ENCODE peak calls at places on chromosomes 6 and 20, in seven cellular contexts. F is HCT116, N is SK-N-SH, K is GM12878, O is H1, R is K562, Z is HepG2. H is an unnamed sample.

GRCh38 chr20:23285536-23285935 is 65.1 kb upstream of the NXT1 start:
- DNase-seq in F (no peak), N (no peak), K (no peak), O (no peak), R (no peak), Z (no peak), H (no peak)

GRCh38 chr6:168038576-168039140 is 40.4 kb downstream of the FRMD1 start:
- DNase-seq in F (no peak), N (no peak), K (no peak), O (no peak), R (no peak), Z (no peak), H (no peak)

GRCh38 chr6:70051197-70051596 is 184.8 kb downstream of the COL19A1 start:
- DNase-seq in F (no peak), N (no peak), K (no peak), O (no peak), R (no peak), Z (no peak), H (no peak)

GRCh38 chr6:79671605-79672266 is 40.6 kb downstream of the SH3BGRL2 start:
- DNase-seq in F (peak), N (no peak), K (no peak), O (no peak), R (peak), Z (peak), H (no peak)

GRCh38 chr20:34129518-34130162 is 17.6 kb upstream of the EIF2S2 start:
- DNase-seq in F (peak), N (peak), K (peak), O (no peak), R (peak), Z (peak), H (peak)

GRCh38 chr20:21357851-21358250 is 39.5 kb downstream of the NKX2-4 start:
- DNase-seq in F (no peak), N (no peak), K (no peak), O (no peak), R (no peak), Z (peak), H (no peak)

GRCh38 chr20:18046535-18046934 is 11.2 kb downstream of the OVOL2 start:
- DNase-seq in F (no peak), N (no peak), K (no peak), O (no peak), R (no peak), Z (no peak), H (no peak)

GRCh38 chr6:1031671-1032070 is 280.2 kb upstream of the FOXQ1 start:
- DNase-seq in F (no peak), N (no peak), K (no peak), O (no peak), R (no peak), Z (no peak), H (no peak)

GRCh38 chr20:57688864-57689263 is 21.0 kb downstream of the PMEPA1 start:
- DNase-seq in F (no peak), N (no peak), K (no peak), O (no peak), R (no peak), Z (no peak), H (no peak)

GRCh38 chr20:57399587-57400261 is 8.5 kb downstream of the RBM38 start:
- DNase-seq in F (no peak), N (no peak), K (peak), O (no peak), R (no peak), Z (no peak), H (no peak)

GRCh38 chr20:17538517-17539170 is 7.5 kb upstream of the BFSP1 start:
- DNase-seq in F (no peak), N (no peak), K (peak), O (no peak), R (no peak), Z (no peak), H (peak)

GRCh38 chr6:161226005-161226964 is 47.6 kb downstream of the AGPAT4 start:
- DNase-seq in F (no peak), N (no peak), K (no peak), O (no peak), R (peak), Z (no peak), H (no peak)

GRCh38 chr6:137271245-137272183 is 52.3 kb upstream of the IFNGR1 start:
- DNase-seq in F (peak), N (peak), K (no peak), O (no peak), R (no peak), Z (peak), H (peak)

GRCh38 chr6:83756565-83756964 is 47.7 kb upstream of the SNAP91 start:
- DNase-seq in F (no peak), N (no peak), K (no peak), O (no peak), R (no peak), Z (no peak), H (no peak)

GRCh38 chr6:36061236-36061635 is 33.6 kb downstream of the MAPK14 start:
- DNase-seq in F (no peak), N (no peak), K (no peak), O (no peak), R (no peak), Z (no peak), H (no peak)

GRCh38 chr6:100449239-100449691 is 15.5 kb downstream of the SIM1 start:
- DNase-seq in F (no peak), N (no peak), K (no peak), O (no peak), R (no peak), Z (no peak), H (no peak)

GRCh38 chr20:45450097-45450818 is 19.3 kb upstream of the WFDC2 start:
- DNase-seq in F (peak), N (peak), K (no peak), O (no peak), R (peak), Z (peak), H (no peak)

GRCh38 chr20:34824861-34825529 is 456 bp downstream of the NCOA6 start:
- DNase-seq in F (peak), N (peak), K (no peak), O (peak), R (no peak), Z (peak), H (peak)

GRCh38 chr6:221531-222349 is 70.5 kb upstream of the DUSP22 start:
- DNase-seq in F (no peak), N (no peak), K (peak), O (no peak), R (no peak), Z (peak), H (no peak)

GRCh38 chr20:57698191-57698866 is 11.5 kb downstream of the PMEPA1 start:
- DNase-seq in F (peak), N (peak), K (no peak), O (no peak), R (no peak), Z (peak), H (no peak)

GRCh38 chr6:27605401-27606342 is 132.8 kb upstream of the ZNF184 start:
- DNase-seq in F (peak), N (no peak), K (no peak), O (peak), R (peak), Z (peak), H (no peak)

GRCh38 chr6:36683145-36683655 is 4.7 kb downstream of the CDKN1A start:
- DNase-seq in F (no peak), N (no peak), K (no peak), O (no peak), R (no peak), Z (no peak), H (no peak)

GRCh38 chr6:138600726-138601125 is 101.4 kb upstream of the NHSL1 start:
- DNase-seq in F (no peak), N (no peak), K (no peak), O (no peak), R (no peak), Z (no peak), H (no peak)

GRCh38 chr6:30880563-30881252 is 3.6 kb upstream of the DDR1 start:
- DNase-seq in F (no peak), N (peak), K (no peak), O (peak), R (no peak), Z (no peak), H (no peak)

GRCh38 chr6:1609662-1610496 is at the start of gene FOXC1:
- DNase-seq in F (peak), N (peak), K (no peak), O (no peak), R (no peak), Z (peak), H (peak)

GRCh38 chr6:167553716-167554115 is 228.8 kb downstream of the TTLL2 start:
- DNase-seq in F (no peak), N (no peak), K (no peak), O (no peak), R (no peak), Z (no peak), H (no peak)

GRCh38 chr6:75094614-75095321 is 111.1 kb downstream of the COL12A1 start:
- DNase-seq in F (no peak), N (no peak), K (no peak), O (no peak), R (no peak), Z (no peak), H (no peak)

GRCh38 chr6:111468329-111469012 is 14.5 kb downstream of the REV3L start:
- DNase-seq in F (no peak), N (no peak), K (no peak), O (no peak), R (no peak), Z (no peak), H (no peak)

GRCh38 chr6:6841571-6841970 is 253.1 kb downstream of the LY86 start:
- DNase-seq in F (no peak), N (no peak), K (no peak), O (no peak), R (no peak), Z (no peak), H (peak)

GRCh38 chr6:39934060-39934757 is at the start of gene MOCS1:
- DNase-seq in F (peak), N (peak), K (no peak), O (peak), R (peak), Z (peak), H (peak)

GRCh38 chr6:159941286-159942113 is 27.4 kb upstream of the IGF2R start:
- DNase-seq in F (peak), N (peak), K (peak), O (no peak), R (no peak), Z (peak), H (peak)

GRCh38 chr6:69961251-69961650 is 94.9 kb downstream of the COL19A1 start:
- DNase-seq in F (no peak), N (no peak), K (no peak), O (no peak), R (no peak), Z (no peak), H (no peak)

GRCh38 chr6:28896505-28897392 is 27.0 kb downstream of the TRIM27 start:
- DNase-seq in F (peak), N (peak), K (no peak), O (peak), R (peak), Z (peak), H (peak)

GRCh38 chr20:54025166-54025835 is 45.1 kb downstream of the BCAS1 start:
- DNase-seq in F (no peak), N (no peak), K (no peak), O (no peak), R (no peak), Z (no peak), H (no peak)

GRCh38 chr20:56426026-56426425 is 14.0 kb downstream of the CASS4 start:
- DNase-seq in F (no peak), N (no peak), K (no peak), O (no peak), R (no peak), Z (no peak), H (no peak)

GRCh38 chr20:44714701-44715494 is at the start of gene CCN5:
- DNase-seq in F (peak), N (peak), K (no peak), O (no peak), R (peak), Z (peak), H (peak)

DNA sequence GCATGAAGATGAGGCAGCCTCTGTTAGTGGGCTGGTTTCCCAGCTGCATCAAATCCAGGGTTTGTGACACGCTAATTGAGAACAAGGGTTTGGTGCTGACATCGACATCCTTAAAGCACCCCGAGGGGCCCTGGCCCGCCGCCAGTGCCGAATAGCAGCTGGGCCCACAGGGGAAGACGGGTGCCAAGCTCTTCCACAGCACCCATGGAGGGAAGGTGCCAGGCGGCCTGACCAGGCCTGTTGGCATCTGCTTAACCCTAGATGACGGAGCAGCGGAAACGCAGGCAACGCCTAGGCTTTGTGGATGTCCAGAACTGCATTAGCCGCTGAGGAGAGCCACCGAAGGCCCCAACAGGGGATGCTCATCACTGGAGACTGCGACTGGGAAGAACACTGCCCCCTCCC is 16.0 kb downstream of the UQCC2 start:
- DNase-seq in F (no peak), N (peak), K (no peak), O (no peak), R (no peak), Z (no peak), H (no peak)
- TF ChIP-seq JUND in F (no peak), N (no peak), K (no peak), O (no peak), R (no peak), Z (no peak), H (no peak)

DNA sequence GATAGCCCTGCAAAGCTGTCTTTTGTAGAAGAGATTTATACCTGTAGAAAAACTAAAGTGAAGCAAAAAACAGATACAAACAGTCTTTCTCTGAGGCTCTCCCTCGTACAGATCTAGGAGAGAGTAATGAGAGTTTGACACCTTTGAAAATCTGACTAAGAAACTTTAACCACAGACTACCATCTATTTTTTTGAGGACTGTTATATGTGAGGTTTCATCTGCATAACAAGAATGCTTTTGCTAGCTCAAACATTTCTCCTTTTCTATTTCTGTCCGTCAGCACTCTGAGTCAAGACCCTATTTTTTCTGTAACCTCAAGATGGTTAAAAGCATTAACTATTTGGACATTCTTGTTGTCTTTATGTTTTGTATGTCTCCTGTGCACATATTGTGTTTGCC is 193.0 kb downstream of the BTBD3 start:
- DNase-seq in F (no peak), N (no peak), K (no peak), O (no peak), R (no peak), Z (no peak), H (no peak)
- TF ChIP-seq JUND in F (no peak), N (no peak), K (no peak), O (no peak), R (no peak), Z (no peak), H (no peak)

DNA sequence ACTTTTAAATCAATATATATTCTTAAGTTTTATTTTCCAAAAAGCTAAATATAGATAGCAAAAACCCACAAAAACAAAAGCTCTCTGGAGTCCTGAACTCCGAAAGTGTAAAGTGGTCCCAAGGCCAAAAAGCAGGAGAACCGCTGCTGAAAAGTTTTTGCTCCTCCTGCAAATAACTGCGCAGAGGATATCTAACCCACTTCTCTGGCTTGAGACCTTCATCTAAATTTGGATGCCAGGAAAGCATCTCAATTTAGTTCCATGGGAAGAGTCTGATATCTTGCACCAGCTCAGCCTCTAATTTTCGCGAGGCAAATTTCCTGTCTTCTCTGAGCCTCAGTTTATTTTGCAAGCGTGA is 517 bp downstream of the MRPS10 start:
- DNase-seq in F (no peak), N (no peak), K (no peak), O (no peak), R (peak), Z (no peak), H (no peak)
- TF ChIP-seq JUND in F (no peak), N (no peak), K (no peak), O (no peak), R (no peak), Z (no peak), H (no peak)

GRCh38 chr6:143279385-143279784 is 171.1 kb downstream of the ADAT2 start:
- DNase-seq in F (peak), N (peak), K (no peak), O (no peak), R (peak), Z (peak), H (no peak)
- TF ChIP-seq JUND in F (no peak), N (no peak), K (no peak), O (no peak), R (no peak), Z (no peak), H (no peak)

GRCh38 chr6:33073431-33073871 is at the start of gene HLA-DPA1:
- DNase-seq in F (peak), N (peak), K (peak), O (no peak), R (no peak), Z (no peak), H (peak)
- TF ChIP-seq JUND in F (no peak), N (no peak), K (no peak), O (no peak), R (no peak), Z (no peak), H (no peak)

H was measured in T47D.